ENCODE peak calls at places on chromosomes 1 and 21, in six cellular contexts. G is IMR-90, V is body of pancreas, O is tibial nerve, T is tibial artery, M is cardiac muscle cell. Y is an unnamed sample. For H3K9me3 and H3K27me3, the result is how much of the 10 kb centered on the place peaks cover.

GRCh38 chr1:36560621-36561364 is 78.1 kb upstream of the CSF3R start:
- DNase-seq in V (no peak), O (no peak), G (no peak), M (no peak), T (peak), Y (no peak)

GRCh38 chr1:45430486-45430885 is 60.5 kb downstream of the TESK2 start:
- DNase-seq in V (no peak), M (no peak), T (no peak), O (no peak), G (no peak), Y (no peak)

GRCh38 chr21:38054334-38054733 is 138.1 kb upstream of the KCNJ6 start:
- DNase-seq in G (no peak), T (no peak), M (no peak), V (no peak), O (no peak), Y (no peak)

GRCh38 chr21:34639882-34640788 is 25.2 kb upstream of the RCAN1 start:
- DNase-seq in G (peak), V (no peak), O (no peak), M (no peak), T (no peak), Y (no peak)

GRCh38 chr21:45974073-45975016 is 7.2 kb upstream of the COL6A1 start:
- DNase-seq in O (no peak), T (peak), G (peak), V (peak), M (no peak), Y (peak)

GRCh38 chr1:156947127-156947526 is 26.7 kb downstream of the LRRC71 start:
- DNase-seq in G (no peak), T (no peak), O (no peak), V (no peak), M (no peak), Y (no peak)

GRCh38 chr1:238223067-238223640 is 332.4 kb upstream of the ZP4 start:
- DNase-seq in M (no peak), V (no peak), G (no peak), O (no peak), T (no peak), Y (no peak)

GRCh38 chr1:16187748-16188401 is 24.6 kb downstream of the ARHGEF19 start:
- DNase-seq in G (peak), T (peak), V (peak), O (peak), M (peak), Y (peak)

GRCh38 chr1:40153073-40153770 is 8.0 kb upstream of the RLF start:
- DNase-seq in M (peak), T (no peak), O (no peak), G (peak), V (no peak), Y (peak)

GRCh38 chr21:44845418-44846200 is 27.7 kb upstream of the SUMO3 start:
- DNase-seq in T (peak), M (peak), G (peak), O (peak), V (peak), Y (peak)

GRCh38 chr1:217029311-217030157 is 306.3 kb upstream of the ESRRG start:
- DNase-seq in O (no peak), G (peak), V (peak), T (no peak), M (no peak), Y (no peak)

GRCh38 chr1:88984553-88984945 is 7.9 kb downstream of the KYAT3 start:
- DNase-seq in V (no peak), T (no peak), G (no peak), M (no peak), O (no peak), Y (no peak)

GRCh38 chr1:4261327-4261726 is 361.3 kb upstream of the C1orf174 start:
- DNase-seq in M (no peak), G (no peak), V (no peak), T (no peak), O (no peak), Y (no peak)
- H3K9me3 ChIP-seq in M (under half), G (under half), V (under half), T (under half), O (under half), Y (under half)

DNA sequence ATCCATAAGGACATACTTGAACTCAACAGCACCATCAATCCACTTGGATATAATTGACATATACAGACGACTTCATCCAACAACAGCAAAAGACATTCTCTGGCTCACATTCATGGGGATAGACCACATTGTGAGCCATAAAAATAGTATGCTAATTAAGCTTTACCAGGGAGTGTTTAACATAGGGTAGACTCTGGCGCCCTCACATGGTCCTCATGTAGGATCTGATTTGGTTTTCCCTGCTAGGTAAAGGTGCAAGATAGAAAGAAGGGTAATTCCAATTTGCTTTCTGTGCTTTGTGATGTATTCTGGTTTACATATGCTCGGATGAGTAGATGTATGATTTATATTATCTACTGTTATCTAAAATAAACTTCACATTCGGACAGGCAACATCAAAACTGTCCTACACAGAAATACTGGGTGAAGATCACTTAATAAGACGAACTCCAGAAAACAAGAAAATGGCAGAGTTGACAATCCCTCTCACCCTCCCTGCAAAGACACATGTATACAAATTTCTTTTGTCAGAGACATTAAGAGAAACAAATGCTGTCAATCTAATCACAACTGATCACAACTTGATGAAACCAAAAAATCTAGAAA is 27.7 kb downstream of the CR1L start:
- DNase-seq in V (no peak), M (peak), O (no peak), T (no peak), G (peak), Y (no peak)
- TF ChIP-seq CTCF in V (peak), M (no peak), O (peak), T (no peak), G (peak), Y (peak)

DNA sequence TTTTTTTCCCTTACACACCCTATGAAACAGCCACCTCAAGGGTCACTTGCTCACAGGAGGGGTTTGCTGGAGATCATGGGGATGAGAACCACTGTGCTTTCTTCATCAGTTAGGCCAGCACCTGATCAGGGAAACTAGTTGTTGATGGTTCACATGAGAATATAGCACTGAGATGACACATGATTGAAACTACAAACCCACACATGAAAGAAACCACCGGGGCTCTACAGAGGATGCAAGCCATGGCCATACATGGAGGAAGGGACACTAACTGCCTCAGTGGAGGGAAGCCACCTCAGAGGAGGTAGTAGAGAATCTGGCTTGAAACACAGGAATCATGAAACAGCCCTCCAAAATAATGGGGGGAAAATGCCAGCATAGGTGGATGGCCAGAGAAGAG is 63.2 kb downstream of the PRKAB2 start:
- DNase-seq in G (no peak), V (no peak), M (no peak), O (no peak), T (no peak), Y (no peak)
- H3K27me3 ChIP-seq in G (under half), V (under half), M (under half), O (under half), T (under half), Y (under half)

GRCh38 chr1:93798301-93798700 is 80.7 kb downstream of the DNTTIP2 start:
- DNase-seq in O (no peak), M (no peak), V (no peak), G (peak), T (no peak), Y (no peak)

GRCh38 chr1:93805027-93805426 is 74.0 kb downstream of the DNTTIP2 start:
- DNase-seq in G (peak), O (no peak), T (no peak), V (no peak), M (no peak), Y (no peak)

GRCh38 chr1:93807301-93807930 is 71.6 kb downstream of the DNTTIP2 start:
- DNase-seq in G (peak), V (no peak), T (no peak), O (no peak), M (no peak), Y (no peak)

GRCh38 chr1:93804412-93804811 is 74.6 kb downstream of the DNTTIP2 start:
- DNase-seq in T (no peak), O (no peak), G (peak), V (no peak), M (no peak), Y (no peak)

GRCh38 chr1:93801471-93801870 is 77.5 kb downstream of the DNTTIP2 start:
- DNase-seq in T (no peak), V (no peak), O (no peak), M (no peak), G (peak), Y (no peak)
- H3K9me3 ChIP-seq in T (under half), V (under half), O (under half), M (under half), G (under half), Y (under half)

GRCh38 chr1:229843627-229844238 is 217.7 kb downstream of the URB2 start:
- DNase-seq in T (no peak), G (no peak), V (peak), M (no peak), O (no peak), Y (peak)
- TF ChIP-seq CTCF in T (no peak), G (no peak), V (peak), M (peak), O (peak), Y (peak)

GRCh38 chr1:154870117-154870571 is at the start of gene KCNN3:
- DNase-seq in O (peak), G (peak), M (peak), V (peak), T (peak), Y (peak)

GRCh38 chr1:154874465-154874864 is 4.4 kb upstream of the KCNN3 start:
- DNase-seq in T (no peak), M (no peak), G (no peak), V (no peak), O (no peak), Y (no peak)

GRCh38 chr1:154870734-154871133 is 653 bp upstream of the KCNN3 start:
- DNase-seq in V (no peak), T (no peak), M (no peak), O (no peak), G (no peak), Y (no peak)

GRCh38 chr1:154871374-154871773 is 1.3 kb upstream of the KCNN3 start:
- DNase-seq in G (no peak), O (no peak), T (no peak), V (no peak), M (no peak), Y (no peak)

DNA sequence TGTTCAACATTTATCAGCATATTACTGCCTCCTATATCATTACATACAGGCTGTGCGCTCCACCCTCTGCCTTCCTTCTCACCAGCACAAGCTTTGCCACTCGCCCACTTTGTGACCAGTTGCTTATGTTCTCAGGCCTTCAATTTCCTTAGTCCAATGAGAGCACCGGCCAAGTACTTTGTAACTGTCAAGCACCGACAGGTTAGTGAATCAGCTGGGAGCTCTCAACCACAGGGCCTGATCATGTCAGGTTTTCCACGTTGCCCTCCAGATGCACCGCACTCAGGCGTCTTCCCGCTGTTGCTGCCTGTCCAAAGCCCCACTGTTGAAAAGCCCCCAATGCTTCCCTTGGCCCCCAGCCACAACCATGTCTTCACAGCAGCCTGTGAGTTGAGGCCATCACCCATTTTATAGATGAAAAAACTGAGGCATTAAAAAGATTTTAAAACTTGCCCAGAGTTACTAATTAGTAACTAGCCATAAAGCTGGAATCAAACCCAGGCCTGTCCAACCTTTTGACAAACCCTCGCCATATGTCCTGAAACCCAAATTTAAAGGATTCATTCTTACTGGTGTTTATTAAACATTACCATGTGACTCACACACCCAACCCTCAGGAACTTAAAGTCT is 3.4 kb upstream of the KCNN3 start:
- DNase-seq in M (no peak), G (no peak), T (no peak), V (no peak), O (no peak), Y (no peak)
- H3K27me3 ChIP-seq in M (under half), G (half or more), T (under half), V (under half), O (under half), Y (under half)

GRCh38 chr1:3032371-3032862 is 11.2 kb downstream of the ACTRT2 start:
- DNase-seq in M (no peak), V (no peak), G (no peak), O (no peak), T (no peak), Y (no peak)
- H3K9me3 ChIP-seq in M (under half), V (under half), G (half or more), O (under half), T (under half), Y (under half)

GRCh38 chr1:5889462-5889861 is 102.8 kb downstream of the NPHP4 start:
- DNase-seq in T (no peak), O (no peak), G (no peak), M (no peak), V (no peak), Y (no peak)
- TF ChIP-seq CTCF in T (no peak), O (no peak), G (no peak), M (no peak), V (no peak), Y (no peak)

Y was measured in Caco-2.